ENCODE peak calls at places on chromosomes 5 and 9, in nine cellular contexts. T, F, V, J, H, A, L, Z and E are unnamed samples.

GRCh38 chr9:132646726-132647125 is 23.1 kb downstream of the DDX31 start:
- DNase-seq in J (no peak), F (no peak), Z (no peak), V (no peak), H (no peak), A (no peak), L (no peak), T (no peak), E (no peak)

GRCh38 chr5:148904440-148904839 is 78.0 kb downstream of the ADRB2 start:
- DNase-seq in F (no peak), L (no peak), A (no peak), Z (no peak), V (no peak), J (no peak), T (peak; percentile 46), H (no peak), E (no peak)

GRCh38 chr5:107376546-107377276 is 294.0 kb downstream of the EFNA5 start:
- DNase-seq in A (peak; percentile 42), T (peak; percentile 27), L (no peak), J (no peak), V (no peak), H (no peak), F (no peak), Z (no peak), E (no peak)

GRCh38 chr5:39775458-39776365 is 350.9 kb upstream of the DAB2 start:
- DNase-seq in H (no peak), J (no peak), Z (no peak), L (no peak), V (no peak), A (peak; percentile 66), F (no peak), T (peak; percentile 82), E (no peak)

GRCh38 chr9:125969462-125969861 is 222.3 kb downstream of the PBX3 start:
- DNase-seq in A (no peak), V (no peak), F (no peak), Z (no peak), L (no peak), T (no peak), J (no peak), H (no peak), E (no peak)

GRCh38 chr5:122091942-122092600 is 14.0 kb upstream of the LOX start:
- DNase-seq in F (no peak), H (no peak), J (no peak), Z (no peak), V (no peak), T (no peak), L (no peak), A (no peak), E (no peak)

GRCh38 chr5:109833946-109834345 is 144.2 kb downstream of the MAN2A1 start:
- DNase-seq in V (no peak), A (no peak), H (no peak), L (no peak), J (no peak), T (no peak), F (no peak), Z (no peak), E (no peak)

GRCh38 chr9:126379661-126380365 is 53.2 kb downstream of the MVB12B start:
- DNase-seq in Z (no peak), H (no peak), V (no peak), L (no peak), F (no peak), T (no peak), A (no peak), J (no peak), E (no peak)

GRCh38 chr5:107633171-107633901 is 37.4 kb downstream of the EFNA5 start:
- DNase-seq in F (no peak), Z (no peak), L (no peak), V (no peak), A (peak; percentile 3), H (no peak), T (peak; percentile 40), J (no peak), E (no peak)

GRCh38 chr9:113513111-113513510 is 49.6 kb downstream of the RGS3 start:
- DNase-seq in V (no peak), J (no peak), F (no peak), H (no peak), A (no peak), L (no peak), Z (no peak), T (no peak), E (no peak)

GRCh38 chr9:130150779-130151381 is 21.3 kb upstream of the NCS1 start:
- DNase-seq in T (no peak), J (no peak), Z (no peak), H (no peak), F (no peak), L (no peak), A (no peak), V (no peak), E (no peak)

GRCh38 chr9:32533816-32534215 is 7.8 kb upstream of the RIGI start:
- DNase-seq in J (no peak), Z (no peak), T (no peak), A (no peak), V (no peak), L (no peak), F (no peak), H (no peak), E (no peak)

GRCh38 chr9:97857603-97858392 is 4.8 kb downstream of the FOXE1 start:
- DNase-seq in H (no peak), A (no peak), V (no peak), F (no peak), Z (no peak), L (no peak), J (no peak), T (no peak), E (no peak)

GRCh38 chr5:168916852-168917251 is 337.7 kb upstream of the PANK3 start:
- DNase-seq in V (no peak), L (no peak), H (no peak), Z (no peak), J (no peak), T (no peak), F (no peak), A (no peak), E (no peak)

GRCh38 chr5:127112347-127112864 is 39.1 kb upstream of the C5orf63 start:
- DNase-seq in T (peak; percentile 11), J (no peak), F (no peak), Z (no peak), H (no peak), L (no peak), A (no peak), V (no peak), E (no peak)

GRCh38 chr5:177509991-177510566 is 453 bp upstream of the DOK3 start:
- DNase-seq in A (no peak), L (peak; percentile 55), J (no peak), H (no peak), F (peak; percentile 79), T (no peak), Z (no peak), V (no peak), E (no peak)

GRCh38 chr5:10903786-10904560 is 142.9 kb upstream of the DAP start:
- DNase-seq in J (no peak), Z (no peak), A (no peak), F (no peak), H (no peak), T (no peak), L (no peak), V (no peak), E (no peak)

GRCh38 chr5:9947231-9947693 is 302.4 kb downstream of the ATPSCKMT start:
- DNase-seq in T (no peak), J (no peak), V (no peak), F (no peak), A (no peak), Z (no peak), L (no peak), H (no peak), E (no peak)

GRCh38 chr9:96025995-96026572 is 150.6 kb downstream of the ERCC6L2 start:
- DNase-seq in F (no peak), H (peak; percentile 47), A (no peak), V (no peak), J (no peak), T (no peak), Z (peak; percentile 60), L (no peak), E (no peak)

GRCh38 chr9:98071737-98072136 is 15.2 kb downstream of the NANS start:
- DNase-seq in T (no peak), F (no peak), V (no peak), A (no peak), Z (no peak), H (no peak), L (no peak), J (no peak), E (no peak)

GRCh38 chr5:119318256-119318914 is 37.4 kb upstream of the TNFAIP8 start:
- DNase-seq in J (peak; percentile 36), V (no peak), Z (no peak), H (no peak), T (no peak), L (no peak), F (peak; percentile 67), A (no peak), E (no peak)

GRCh38 chr5:109693535-109694152 is 3.9 kb downstream of the MAN2A1 start:
- DNase-seq in V (no peak), F (no peak), Z (no peak), T (no peak), J (no peak), A (no peak), L (no peak), H (no peak), E (no peak)

GRCh38 chr9:109139851-109140250 is 20.1 kb upstream of the TMEM245 start:
- DNase-seq in V (no peak), Z (no peak), A (no peak), L (no peak), T (no peak), H (no peak), J (no peak), F (no peak), E (no peak)

GRCh38 chr5:167363065-167363464 is 928.4 kb upstream of the WWC1 start:
- DNase-seq in J (no peak), A (no peak), L (no peak), F (no peak), V (no peak), Z (no peak), T (no peak), H (no peak), E (no peak)

GRCh38 chr5:151718168-151718567 is 31.5 kb upstream of the SPARC start:
- DNase-seq in F (no peak), J (no peak), T (peak; percentile 70), V (no peak), A (peak; percentile 53), Z (no peak), L (no peak), H (no peak), E (no peak)

GRCh38 chr5:6649186-6649585 is 15.9 kb downstream of the SRD5A1 start:
- DNase-seq in L (no peak), T (no peak), J (no peak), V (no peak), H (no peak), Z (no peak), A (no peak), F (no peak), E (no peak)

GRCh38 chr5:86688414-86688813 is 70.7 kb downstream of the COX7C start:
- DNase-seq in J (no peak), H (no peak), A (no peak), T (no peak), F (no peak), V (no peak), Z (no peak), L (no peak), E (no peak)

GRCh38 chr5:72387985-72388384 is 67.8 kb downstream of the PTCD2 start:
- DNase-seq in Z (no peak), H (no peak), T (peak; percentile 73), J (no peak), L (no peak), F (no peak), A (peak; percentile 59), V (no peak), E (no peak)

GRCh38 chr9:68637020-68637419 is 68.0 kb upstream of the PIP5K1B start:
- DNase-seq in J (no peak), Z (no peak), A (no peak), L (no peak), F (no peak), V (no peak), T (no peak), H (no peak), E (no peak)

GRCh38 chr9:98327249-98327561 is 71.8 kb upstream of the TBC1D2 start:
- DNase-seq in A (no peak), J (no peak), F (no peak), Z (no peak), V (no peak), H (no peak), L (no peak), T (no peak), E (no peak)